ENCODE peak calls at places on chromosomes 4 and X, in seven cellular contexts. C is effector CD4-positive, alpha-beta T cell; W is NCI-H1694; R is upper lobe of left lung; N is aorta; G is stimulated activated CD8-positive, alpha-beta memory T cell treated with anti-CD3 and anti-CD28 coated beads, Interleukin-2, amount 100 ng/mL, for 1 hour; K is Calu3. O is an unnamed sample.

GRCh38 chr4:6986067-6986780 is 56.9 kb upstream of the TADA2B start:
- DNase-seq in C (no peak), W (no peak), R (no peak), N (peak), G (no peak), K (peak), O (no peak)

GRCh38 chrX:106780664-106781377 is 21.7 kb upstream of the TBC1D8B start:
- DNase-seq in C (no peak), W (no peak), R (no peak), N (no peak), G (no peak), K (peak), O (no peak)

GRCh38 chr4:94721310-94721709 is 36.4 kb upstream of the BMPR1B start:
- DNase-seq in C (no peak), W (no peak), R (no peak), N (no peak), G (no peak), K (no peak), O (no peak)

GRCh38 chr4:23022032-23022431 is 329.3 kb downstream of the GBA3 start:
- DNase-seq in C (no peak), W (no peak), R (no peak), N (no peak), G (no peak), K (peak), O (no peak)

GRCh38 chr4:48767055-48767454 is 13.0 kb downstream of the FRYL start:
- DNase-seq in C (no peak), W (no peak), R (no peak), N (no peak), G (no peak), K (no peak), O (no peak)

GRCh38 chrX:34365482-34365881 is 233.4 kb upstream of the FAM47A start:
- DNase-seq in C (no peak), W (no peak), R (no peak), N (no peak), G (no peak), K (peak), O (no peak)

GRCh38 chr4:169417629-169418282 is 147.0 kb upstream of the SH3RF1 start:
- DNase-seq in C (no peak), W (no peak), R (no peak), N (no peak), G (no peak), K (no peak), O (no peak)

GRCh38 chrX:9394212-9394611 is 70.6 kb upstream of the TBL1X start:
- DNase-seq in C (no peak), W (no peak), R (no peak), N (no peak), G (no peak), K (no peak), O (no peak)

GRCh38 chr4:111639876-111640275 is 505.4 kb upstream of the FAM241A start:
- DNase-seq in C (no peak), W (no peak), R (no peak), N (no peak), G (no peak), K (no peak), O (no peak)

GRCh38 chr4:77990456-77990855 is 66.7 kb upstream of the FRAS1 start:
- DNase-seq in C (no peak), W (no peak), R (no peak), N (no peak), G (no peak), K (no peak), O (no peak)

GRCh38 chr4:77586953-77587383 is 18.7 kb upstream of the CXCL13 start:
- DNase-seq in C (no peak), W (peak), R (no peak), N (no peak), G (peak), K (peak), O (peak)

GRCh38 chr4:186647821-186648220 is 75.8 kb downstream of the FAT1 start:
- DNase-seq in C (no peak), W (no peak), R (no peak), N (no peak), G (no peak), K (no peak), O (no peak)

GRCh38 chrX:72381439-72382198 is 75.9 kb upstream of the CITED1 start:
- DNase-seq in C (no peak), W (no peak), R (no peak), N (no peak), G (no peak), K (peak), O (no peak)

GRCh38 chr4:121829511-121829910 is 5.8 kb upstream of the CCNA2 start:
- DNase-seq in C (no peak), W (no peak), R (no peak), N (no peak), G (no peak), K (no peak), O (no peak)

GRCh38 chr4:41369680-41370079 is 113.0 kb downstream of the UCHL1 start:
- DNase-seq in C (no peak), W (no peak), R (no peak), N (peak), G (no peak), K (no peak), O (no peak)

GRCh38 chr4:168907119-168907698 is 102.8 kb downstream of the CBR4 start:
- DNase-seq in C (no peak), W (no peak), R (no peak), N (no peak), G (no peak), K (no peak), O (no peak)

GRCh38 chr4:1171306-1172227 is 816 bp downstream of the SPON2 start:
- DNase-seq in C (peak), W (no peak), R (peak), N (no peak), G (no peak), K (no peak), O (peak)

GRCh38 chr4:90069151-90069550 is 58.0 kb upstream of the CCSER1 start:
- DNase-seq in C (no peak), W (no peak), R (no peak), N (no peak), G (no peak), K (peak), O (no peak)

GRCh38 chr4:146791439-146791838 is 152.7 kb downstream of the POU4F2 start:
- DNase-seq in C (no peak), W (no peak), R (no peak), N (no peak), G (no peak), K (no peak), O (no peak)

GRCh38 chr4:182102576-182102975 is 140.6 kb upstream of the TENM3 start:
- DNase-seq in C (no peak), W (no peak), R (no peak), N (no peak), G (no peak), K (no peak), O (no peak)

GRCh38 chr4:128228021-128228571 is 59.5 kb downstream of the PGRMC2 start:
- DNase-seq in C (no peak), W (no peak), R (no peak), N (no peak), G (no peak), K (peak), O (no peak)

GRCh38 chr4:176404591-176404990 is 84.8 kb downstream of the SPCS3 start:
- DNase-seq in C (no peak), W (no peak), R (no peak), N (no peak), G (no peak), K (no peak), O (no peak)

GRCh38 chr4:140083320-140083719 is 70.7 kb downstream of the MAML3 start:
- DNase-seq in C (no peak), W (no peak), R (no peak), N (no peak), G (no peak), K (no peak), O (no peak)

GRCh38 chrX:22800360-22800759 is 199.4 kb upstream of the DDX53 start:
- DNase-seq in C (no peak), W (no peak), R (no peak), N (peak), G (no peak), K (no peak), O (no peak)

GRCh38 chrX:110004970-110005369 is 2.1 kb downstream of the TMEM164 start:
- DNase-seq in C (no peak), W (no peak), R (no peak), N (no peak), G (no peak), K (no peak), O (no peak)